ENCODE peak calls at places on chromosomes 13 and 19, in six cellular contexts. One of them, this sample, is unnamed.

GRCh38 chr19:3013261-3013725 is 15.8 kb downstream of the TLE2 start:
- DNase-seq in HCT116: no peak
- DNase-seq in esophagus muscularis mucosa: no peak
- DNase-seq in GM23338: no peak
- DNase-seq in Panc1: no peak
- DNase-seq in suprapubic skin: no peak
- DNase-seq in this sample: peak

GRCh38 chr19:35211545-35212230 is 16.9 kb downstream of the FAM187B start:
- DNase-seq in Panc1: no peak
- DNase-seq in suprapubic skin: peak
- DNase-seq in GM23338: no peak
- DNase-seq in HCT116: no peak
- DNase-seq in esophagus muscularis mucosa: peak
- DNase-seq in this sample: peak

GRCh38 chr13:33740134-33740538 is 77.8 kb upstream of the RFC3 start:
- DNase-seq in GM23338: no peak
- DNase-seq in Panc1: no peak
- DNase-seq in esophagus muscularis mucosa: no peak
- DNase-seq in suprapubic skin: no peak
- DNase-seq in HCT116: no peak
- DNase-seq in this sample: no peak

GRCh38 chr19:29544656-29545360 is 19.0 kb downstream of the VSTM2B start:
- DNase-seq in GM23338: no peak
- DNase-seq in suprapubic skin: no peak
- DNase-seq in HCT116: no peak
- DNase-seq in esophagus muscularis mucosa: no peak
- DNase-seq in Panc1: no peak
- DNase-seq in this sample: no peak

GRCh38 chr13:45897562-45897961 is 46.0 kb upstream of the SIAH3 start:
- DNase-seq in Panc1: no peak
- DNase-seq in HCT116: no peak
- DNase-seq in GM23338: no peak
- DNase-seq in esophagus muscularis mucosa: no peak
- DNase-seq in suprapubic skin: no peak
- DNase-seq in this sample: no peak

GRCh38 chr19:14434543-14435319 is 1.6 kb downstream of the PKN1 start:
- DNase-seq in GM23338: no peak
- DNase-seq in Panc1: no peak
- DNase-seq in suprapubic skin: peak
- DNase-seq in HCT116: no peak
- DNase-seq in esophagus muscularis mucosa: no peak
- DNase-seq in this sample: no peak

GRCh38 chr19:15197275-15198005 is 3.4 kb downstream of the NOTCH3 start:
- DNase-seq in HCT116: no peak
- DNase-seq in GM23338: no peak
- DNase-seq in suprapubic skin: no peak
- DNase-seq in esophagus muscularis mucosa: no peak
- DNase-seq in Panc1: no peak
- DNase-seq in this sample: no peak

GRCh38 chr13:107020393-107020792 is 452.5 kb upstream of the ARGLU1 start:
- DNase-seq in HCT116: no peak
- DNase-seq in GM23338: no peak
- DNase-seq in Panc1: no peak
- DNase-seq in suprapubic skin: no peak
- DNase-seq in esophagus muscularis mucosa: no peak
- DNase-seq in this sample: no peak

GRCh38 chr19:13875824-13876223 is 1.1 kb upstream of the NANOS3 start:
- DNase-seq in esophagus muscularis mucosa: no peak
- DNase-seq in GM23338: no peak
- DNase-seq in suprapubic skin: no peak
- DNase-seq in HCT116: no peak
- DNase-seq in Panc1: no peak
- DNase-seq in this sample: no peak

GRCh38 chr13:41568990-41569387 is 111.6 kb downstream of the RGCC start:
- DNase-seq in suprapubic skin: no peak
- DNase-seq in Panc1: no peak
- DNase-seq in GM23338: no peak
- DNase-seq in esophagus muscularis mucosa: no peak
- DNase-seq in HCT116: no peak
- DNase-seq in this sample: peak

GRCh38 chr13:52447815-52448552 is 2.5 kb downstream of the VPS36 start:
- DNase-seq in suprapubic skin: no peak
- DNase-seq in Panc1: no peak
- DNase-seq in GM23338: peak
- DNase-seq in HCT116: no peak
- DNase-seq in esophagus muscularis mucosa: no peak
- DNase-seq in this sample: no peak

GRCh38 chr13:92769064-92769463 is 457.5 kb upstream of the GPC6 start:
- DNase-seq in GM23338: no peak
- DNase-seq in HCT116: no peak
- DNase-seq in esophagus muscularis mucosa: no peak
- DNase-seq in Panc1: no peak
- DNase-seq in suprapubic skin: no peak
- DNase-seq in this sample: no peak

GRCh38 chr19:36093687-36094086 is 17.3 kb upstream of the OVOL3 start:
- DNase-seq in suprapubic skin: no peak
- DNase-seq in esophagus muscularis mucosa: no peak
- DNase-seq in Panc1: no peak
- DNase-seq in HCT116: no peak
- DNase-seq in GM23338: no peak
- DNase-seq in this sample: no peak

GRCh38 chr13:82358284-82358683 is 1524.0 kb downstream of the SLITRK1 start:
- DNase-seq in Panc1: no peak
- DNase-seq in esophagus muscularis mucosa: no peak
- DNase-seq in GM23338: no peak
- DNase-seq in HCT116: no peak
- DNase-seq in suprapubic skin: no peak
- DNase-seq in this sample: no peak

GRCh38 chr13:112341446-112341845 is 34.7 kb upstream of the SPACA7 start:
- DNase-seq in Panc1: no peak
- DNase-seq in esophagus muscularis mucosa: no peak
- DNase-seq in suprapubic skin: no peak
- DNase-seq in GM23338: no peak
- DNase-seq in HCT116: no peak
- DNase-seq in this sample: no peak

GRCh38 chr19:8085606-8086464 is 33.3 kb downstream of the CCL25 start:
- DNase-seq in suprapubic skin: no peak
- DNase-seq in esophagus muscularis mucosa: no peak
- DNase-seq in HCT116: no peak
- DNase-seq in GM23338: no peak
- DNase-seq in Panc1: no peak
- DNase-seq in this sample: no peak

GRCh38 chr19:55256562-55257460 is 2.0 kb downstream of the PPP6R1 start:
- DNase-seq in Panc1: no peak
- DNase-seq in GM23338: no peak
- DNase-seq in HCT116: no peak
- DNase-seq in suprapubic skin: no peak
- DNase-seq in esophagus muscularis mucosa: no peak
- DNase-seq in this sample: no peak

GRCh38 chr19:14138576-14139265 is 2.3 kb upstream of the ASF1B start:
- DNase-seq in esophagus muscularis mucosa: no peak
- DNase-seq in GM23338: no peak
- DNase-seq in suprapubic skin: no peak
- DNase-seq in Panc1: no peak
- DNase-seq in HCT116: no peak
- DNase-seq in this sample: no peak

GRCh38 chr19:58559275-58560006 is 1.0 kb upstream of the UBE2M start:
- DNase-seq in suprapubic skin: peak
- DNase-seq in HCT116: peak
- DNase-seq in Panc1: peak
- DNase-seq in esophagus muscularis mucosa: peak
- DNase-seq in GM23338: peak
- DNase-seq in this sample: peak

GRCh38 chr13:41562541-41563178 is 105.3 kb downstream of the RGCC start:
- DNase-seq in GM23338: no peak
- DNase-seq in Panc1: no peak
- DNase-seq in suprapubic skin: no peak
- DNase-seq in esophagus muscularis mucosa: no peak
- DNase-seq in HCT116: no peak
- DNase-seq in this sample: no peak

GRCh38 chr13:93963266-93964131 is 516.0 kb downstream of the DCT start:
- DNase-seq in esophagus muscularis mucosa: no peak
- DNase-seq in GM23338: no peak
- DNase-seq in suprapubic skin: no peak
- DNase-seq in Panc1: peak
- DNase-seq in HCT116: no peak
- DNase-seq in this sample: no peak

GRCh38 chr13:51453308-51453958 is 597 bp upstream of the INTS6 start:
- DNase-seq in GM23338: peak
- DNase-seq in suprapubic skin: peak
- DNase-seq in esophagus muscularis mucosa: peak
- DNase-seq in HCT116: no peak
- DNase-seq in Panc1: no peak
- DNase-seq in this sample: peak

GRCh38 chr13:44307255-44307654 is 66.4 kb upstream of the SERP2 start:
- DNase-seq in Panc1: no peak
- DNase-seq in esophagus muscularis mucosa: no peak
- DNase-seq in GM23338: no peak
- DNase-seq in suprapubic skin: no peak
- DNase-seq in HCT116: peak
- DNase-seq in this sample: no peak
- TF ChIP-seq CTCF in Panc1: no peak
- TF ChIP-seq CTCF in esophagus muscularis mucosa: no peak
- TF ChIP-seq CTCF in GM23338: no peak
- TF ChIP-seq CTCF in suprapubic skin: no peak
- TF ChIP-seq CTCF in HCT116: no peak
- TF ChIP-seq CTCF in this sample: no peak

DNA sequence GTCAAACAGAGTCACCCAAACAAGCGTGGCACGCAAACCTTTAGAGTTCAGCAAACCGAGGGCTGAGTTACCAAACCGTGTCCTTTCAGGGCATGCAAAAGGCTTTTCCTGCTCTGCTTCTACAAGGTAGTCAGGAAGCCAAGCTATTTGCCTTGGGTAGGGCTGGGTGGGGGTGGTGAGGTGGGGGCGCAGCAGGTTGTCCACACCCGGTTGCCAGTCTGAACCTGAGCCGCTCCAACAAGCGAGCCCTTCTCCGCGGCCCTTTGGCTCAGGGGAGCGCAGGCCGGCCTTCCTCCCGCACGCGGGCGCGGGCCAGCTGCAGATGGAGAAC is 347 bp upstream of the CLDN10 start:
- DNase-seq in Panc1: no peak
- DNase-seq in GM23338: no peak
- DNase-seq in esophagus muscularis mucosa: no peak
- DNase-seq in suprapubic skin: no peak
- DNase-seq in HCT116: no peak
- DNase-seq in this sample: no peak
- H3K4me3 ChIP-seq in Panc1: peak
- H3K4me3 ChIP-seq in GM23338: peak
- H3K4me3 ChIP-seq in esophagus muscularis mucosa: peak
- H3K4me3 ChIP-seq in suprapubic skin: peak
- H3K4me3 ChIP-seq in HCT116: no peak
- H3K4me3 ChIP-seq in this sample: no peak

GRCh38 chr19:43782689-43783231 is 2.0 kb upstream of the KCNN4 start:
- DNase-seq in Panc1: no peak
- DNase-seq in suprapubic skin: no peak
- DNase-seq in HCT116: no peak
- DNase-seq in GM23338: no peak
- DNase-seq in esophagus muscularis mucosa: no peak
- DNase-seq in this sample: no peak

GRCh38 chr19:43783636-43784035 is 2.9 kb upstream of the KCNN4 start:
- DNase-seq in esophagus muscularis mucosa: no peak
- DNase-seq in GM23338: no peak
- DNase-seq in HCT116: no peak
- DNase-seq in Panc1: no peak
- DNase-seq in suprapubic skin: no peak
- DNase-seq in this sample: no peak

GRCh38 chr19:43784981-43785808 is 4.4 kb upstream of the KCNN4 start:
- DNase-seq in esophagus muscularis mucosa: no peak
- DNase-seq in Panc1: peak
- DNase-seq in GM23338: peak
- DNase-seq in HCT116: peak
- DNase-seq in suprapubic skin: no peak
- DNase-seq in this sample: peak

GRCh38 chr19:43782311-43782660 is 1.5 kb upstream of the KCNN4 start:
- DNase-seq in esophagus muscularis mucosa: no peak
- DNase-seq in suprapubic skin: no peak
- DNase-seq in GM23338: no peak
- DNase-seq in HCT116: no peak
- DNase-seq in Panc1: no peak
- DNase-seq in this sample: no peak

DNA sequence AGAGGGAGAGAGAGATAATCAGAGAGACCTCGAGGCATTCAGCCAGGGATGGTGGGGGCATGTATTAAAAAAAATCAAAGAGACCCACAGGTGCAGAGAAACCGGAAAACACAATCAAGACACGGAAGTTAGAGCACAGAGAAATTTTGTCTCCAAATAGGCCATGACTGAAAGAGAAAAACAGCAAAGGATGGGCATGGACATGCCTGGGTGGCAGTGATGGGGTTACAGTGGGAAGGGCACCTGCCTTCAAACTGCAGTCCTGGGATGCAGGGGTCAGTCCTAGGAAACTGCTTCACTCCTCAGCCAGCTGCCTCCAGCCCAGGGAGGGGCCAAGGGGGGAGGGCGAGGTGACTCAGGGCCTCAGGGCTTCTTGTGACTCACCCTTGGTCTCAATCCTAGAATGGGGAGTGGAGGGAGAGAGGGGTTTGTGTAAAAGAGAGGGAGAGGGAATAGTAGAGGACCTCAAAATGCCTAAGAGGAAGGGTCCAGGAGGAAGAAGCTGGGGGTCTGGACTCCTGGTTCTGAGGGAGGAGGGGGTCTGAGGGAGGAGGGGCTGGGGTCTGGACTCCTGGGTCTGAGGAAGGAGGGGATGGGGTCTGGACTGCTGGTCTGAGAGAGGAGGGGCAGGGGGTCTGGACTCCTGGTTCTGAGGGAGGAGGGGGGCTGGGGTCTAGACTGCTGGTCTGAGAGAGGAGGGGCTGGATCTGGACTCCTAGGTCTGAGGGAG is 3.6 kb upstream of the KCNN4 start:
- DNase-seq in esophagus muscularis mucosa: no peak
- DNase-seq in suprapubic skin: no peak
- DNase-seq in HCT116: peak
- DNase-seq in Panc1: no peak
- DNase-seq in GM23338: no peak
- DNase-seq in this sample: no peak
- TF ChIP-seq POLR2AphosphoS5 in esophagus muscularis mucosa: no peak
- TF ChIP-seq POLR2AphosphoS5 in suprapubic skin: peak
- TF ChIP-seq POLR2AphosphoS5 in HCT116: peak
- TF ChIP-seq POLR2AphosphoS5 in Panc1: no peak
- TF ChIP-seq POLR2AphosphoS5 in GM23338: no peak
- TF ChIP-seq POLR2AphosphoS5 in this sample: no peak

GRCh38 chr13:46992383-46992952 is 95.6 kb upstream of the HTR2A start:
- DNase-seq in HCT116: peak
- DNase-seq in GM23338: peak
- DNase-seq in Panc1: no peak
- DNase-seq in esophagus muscularis mucosa: no peak
- DNase-seq in suprapubic skin: no peak
- DNase-seq in this sample: no peak
- TF ChIP-seq CTCF in HCT116: no peak
- TF ChIP-seq CTCF in GM23338: peak
- TF ChIP-seq CTCF in Panc1: peak
- TF ChIP-seq CTCF in esophagus muscularis mucosa: no peak
- TF ChIP-seq CTCF in suprapubic skin: no peak
- TF ChIP-seq CTCF in this sample: no peak